ENCODE peak calls at places on chromosomes 12 and 14, in seven cellular contexts. K is suprapubic skin, O is stomach, X is uterus, C is gastrocnemius medialis, R is IMR-90, W is tibial nerve. I is an unnamed sample. For H3K36me3, the result is how much of the 10 kb centered on the place peaks cover.

GRCh38 chr12:81942588-81942987 is 183.4 kb upstream of the PPFIA2 start:
- DNase-seq in K (no peak), O (no peak), X (no peak), C (no peak), R (no peak), W (no peak), I (no peak)

GRCh38 chr12:1553987-1554982 is 40.1 kb downstream of the FBXL14 start:
- DNase-seq in K (no peak), O (no peak), X (no peak), C (no peak), R (no peak), W (no peak), I (no peak)

GRCh38 chr12:55019784-55020183 is at the start of gene NEUROD4:
- DNase-seq in K (no peak), O (peak), X (no peak), C (peak), R (peak), W (no peak), I (no peak)

GRCh38 chr12:39199371-39199770 is 243.5 kb downstream of the KIF21A start:
- DNase-seq in K (no peak), O (no peak), X (no peak), C (no peak), R (no peak), W (no peak), I (no peak)

GRCh38 chr12:105031061-105031807 is 45.1 kb downstream of the NOPCHAP1 start:
- DNase-seq in K (no peak), O (no peak), X (no peak), C (no peak), R (no peak), W (no peak), I (no peak)

GRCh38 chr12:94704452-94704871 is 54.1 kb upstream of the TMCC3 start:
- DNase-seq in K (no peak), O (peak), X (peak), C (peak), R (peak), W (no peak), I (no peak)

GRCh38 chr12:120474092-120474960 is 4.8 kb upstream of the SRSF9 start:
- DNase-seq in K (no peak), O (no peak), X (peak), C (no peak), R (peak), W (no peak), I (no peak)

GRCh38 chr14:21860172-21860571 is 186.6 kb upstream of the OR4E1 start:
- DNase-seq in K (no peak), O (no peak), X (no peak), C (no peak), R (no peak), W (no peak), I (no peak)

GRCh38 chr14:74683406-74683805 is 29.5 kb downstream of the AREL1 start:
- DNase-seq in K (no peak), O (no peak), X (no peak), C (no peak), R (no peak), W (no peak), I (no peak)

GRCh38 chr12:38538319-38538718 is 221.7 kb downstream of the ALG10B start:
- DNase-seq in K (no peak), O (no peak), X (no peak), C (no peak), R (no peak), W (no peak), I (no peak)

GRCh38 chr12:64893961-64894360 is 69.5 kb downstream of the TBC1D30 start:
- DNase-seq in K (no peak), O (no peak), X (no peak), C (no peak), R (peak), W (no peak), I (no peak)

GRCh38 chr12:66742508-66743367 is 63.9 kb upstream of the GRIP1 start:
- DNase-seq in K (no peak), O (no peak), X (no peak), C (no peak), R (no peak), W (no peak), I (no peak)

GRCh38 chr12:5260591-5261086 is 171.3 kb upstream of the NTF3 start:
- DNase-seq in K (no peak), O (no peak), X (no peak), C (no peak), R (no peak), W (no peak), I (no peak)

GRCh38 chr14:76844223-76844622 is 18.0 kb downstream of the LRRC74A start:
- DNase-seq in K (peak), O (peak), X (peak), C (no peak), R (peak), W (no peak), I (peak)

GRCh38 chr12:51439330-51439729 is 14.7 kb downstream of the SLC4A8 start:
- DNase-seq in K (no peak), O (no peak), X (no peak), C (no peak), R (no peak), W (no peak), I (no peak)

GRCh38 chr12:29241821-29242591 is 92.9 kb downstream of the FAR2 start:
- DNase-seq in K (no peak), O (peak), X (no peak), C (no peak), R (peak), W (no peak), I (peak)
- TF ChIP-seq POLR2A in K (no peak), O (no peak), X (no peak), C (no peak), R (no peak), W (no peak), I (no peak)

GRCh38 chr14:68916358-68916757 is 62.7 kb downstream of the ACTN1 start:
- DNase-seq in K (no peak), O (no peak), X (no peak), C (no peak), R (no peak), W (no peak), I (no peak)
- H3K36me3 ChIP-seq in K (under half), O (under half), X (under half), C (under half), R (half or more), W (under half), I (under half)

GRCh38 chr12:49555631-49556390 is 12.1 kb downstream of the MCRS1 start:
- DNase-seq in K (no peak), O (no peak), X (no peak), C (no peak), R (no peak), W (no peak), I (no peak)
- TF ChIP-seq POLR2A in K (no peak), O (no peak), X (no peak), C (no peak), R (no peak), W (no peak), I (no peak)

GRCh38 chr14:30648471-30648870 is 26.4 kb downstream of the SCFD1 start:
- DNase-seq in K (no peak), O (no peak), X (no peak), C (no peak), R (no peak), W (no peak), I (no peak)
- H3K36me3 ChIP-seq in K (half or more), O (under half), X (under half), C (under half), R (under half), W (half or more), I (under half)

GRCh38 chr14:39140170-39140569 is 26.0 kb downstream of the GEMIN2 start:
- DNase-seq in K (no peak), O (no peak), X (no peak), C (no peak), R (no peak), W (no peak), I (no peak)

DNA sequence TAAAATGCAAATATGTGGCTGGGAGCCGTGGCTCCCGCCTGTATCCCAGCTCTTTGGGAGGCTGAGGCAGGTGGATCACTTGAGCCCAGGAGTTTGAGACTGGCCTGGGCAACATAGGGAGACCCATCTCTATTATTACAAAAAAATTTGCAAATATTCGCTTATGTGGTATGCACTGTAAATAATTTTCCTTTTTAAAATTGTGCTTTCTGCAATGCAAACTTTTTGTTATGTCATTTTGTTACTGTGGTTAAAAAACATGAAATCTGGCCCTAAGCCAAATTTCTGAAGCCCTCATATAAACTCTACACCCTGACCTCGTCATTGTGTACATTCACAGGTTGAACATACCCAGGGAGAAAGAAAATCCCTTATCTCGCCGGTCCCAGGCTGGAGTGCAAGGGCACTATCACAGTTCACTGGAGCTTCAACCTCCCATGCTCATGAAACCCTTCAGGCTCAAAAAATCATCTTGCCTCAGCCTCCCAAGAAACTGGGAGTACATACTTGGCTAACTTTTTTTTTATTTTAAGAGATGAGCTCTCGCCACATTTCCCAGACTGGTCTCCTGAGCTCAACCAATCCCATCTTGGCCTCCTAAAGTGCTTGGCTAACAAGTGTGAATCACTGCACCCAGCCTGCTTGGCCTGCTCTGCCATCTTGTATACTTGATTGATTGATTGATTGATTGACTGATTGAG is 24.7 kb downstream of the TRAPPC6B start:
- DNase-seq in K (no peak), O (no peak), X (no peak), C (no peak), R (no peak), W (no peak), I (no peak)
- TF ChIP-seq POLR2A in K (no peak), O (no peak), X (no peak), C (no peak), R (no peak), W (no peak), I (no peak)